ENCODE peak calls at places on chromosome 11, in four cellular contexts. Z is mesenchymal stem cell, Y is IMR-90, S is H9. J is an unnamed sample.

GRCh38 chr11:5992604-5993251 is 5.9 kb upstream of the OR52L1 start:
- DNase-seq in Z (peak), Y (peak), S (no peak), J (peak)

GRCh38 chr11:65786786-65787636 is at the start of gene OVOL1:
- DNase-seq in Z (no peak), Y (no peak), S (peak), J (no peak)

GRCh38 chr11:46175401-46176002 is 54.2 kb upstream of the PHF21A start:
- DNase-seq in Z (no peak), Y (no peak), S (no peak), J (no peak)

GRCh38 chr11:117771197-117771596 is 25.8 kb downstream of the DSCAML1 start:
- DNase-seq in Z (no peak), Y (no peak), S (no peak), J (no peak)

GRCh38 chr11:64799256-64799924 is 3.6 kb downstream of the MAP4K2 start:
- DNase-seq in Z (no peak), Y (no peak), S (no peak), J (no peak)

GRCh38 chr11:88151866-88152265 is 23.4 kb downstream of the RAB38 start:
- DNase-seq in Z (peak), Y (no peak), S (no peak), J (no peak)

GRCh38 chr11:98740335-98740734 is 280.4 kb upstream of the CNTN5 start:
- DNase-seq in Z (no peak), Y (no peak), S (no peak), J (no peak)

GRCh38 chr11:69080361-69080973 is 31.7 kb downstream of the TPCN2 start:
- DNase-seq in Z (peak), Y (peak), S (no peak), J (no peak)

GRCh38 chr11:75195164-75195962 is 44.5 kb downstream of the SLCO2B1 start:
- DNase-seq in Z (no peak), Y (no peak), S (no peak), J (no peak)

GRCh38 chr11:9201372-9202162 is 63.6 kb downstream of the DENND5A start:
- DNase-seq in Z (no peak), Y (no peak), S (no peak), J (no peak)

GRCh38 chr11:82846037-82846383 is 54.2 kb downstream of the PRCP start:
- DNase-seq in Z (no peak), Y (no peak), S (no peak), J (peak)

GRCh38 chr11:78840623-78841022 is 266.0 kb upstream of the NARS2 start:
- DNase-seq in Z (no peak), Y (peak), S (no peak), J (no peak)

GRCh38 chr11:65856689-65857499 is 1.1 kb downstream of the CFL1 start:
- DNase-seq in Z (peak), Y (peak), S (peak), J (peak)

GRCh38 chr11:18699848-18700261 is 1.3 kb downstream of the TMEM86A start:
- DNase-seq in Z (no peak), Y (no peak), S (no peak), J (no peak)

GRCh38 chr11:113382121-113382520 is 5.5 kb upstream of the ANKK1 start:
- DNase-seq in Z (no peak), Y (no peak), S (peak), J (no peak)

GRCh38 chr11:103978588-103979580 is 57.6 kb upstream of the DDI1 start:
- DNase-seq in Z (no peak), Y (peak), S (no peak), J (no peak)

GRCh38 chr11:2522636-2523255 is 77.9 kb downstream of the KCNQ1 start:
- DNase-seq in Z (no peak), Y (no peak), S (peak), J (no peak)

GRCh38 chr11:1825039-1825740 is 9.6 kb upstream of the SYT8 start:
- DNase-seq in Z (peak), Y (no peak), S (peak), J (peak)

GRCh38 chr11:4084406-4084805 is 10.2 kb upstream of the RRM1 start:
- DNase-seq in Z (no peak), Y (no peak), S (no peak), J (no peak)

GRCh38 chr11:127412722-127413121 is 412.2 kb upstream of the KIRREL3 start:
- DNase-seq in Z (no peak), Y (no peak), S (no peak), J (no peak)

GRCh38 chr11:78150346-78150745 is 10.9 kb upstream of the ALG8 start:
- DNase-seq in Z (no peak), Y (no peak), S (no peak), J (no peak)

GRCh38 chr11:19844806-19845205 is 132.2 kb downstream of the NAV2 start:
- DNase-seq in Z (no peak), Y (no peak), S (no peak), J (no peak)

GRCh38 chr11:32641361-32641760 is 57.7 kb downstream of the EIF3M start:
- DNase-seq in Z (no peak), Y (no peak), S (no peak), J (no peak)

GRCh38 chr11:38416141-38416540 is 1818.1 kb upstream of the RAG2 start:
- DNase-seq in Z (no peak), Y (no peak), S (no peak), J (no peak)

GRCh38 chr11:17479284-17480214 is 2.9 kb upstream of the ABCC8 start:
- DNase-seq in Z (peak), Y (no peak), S (peak), J (peak)

GRCh38 chr11:6705905-6706535 is 22.9 kb upstream of the MRPL17 start:
- DNase-seq in Z (peak), Y (peak), S (peak), J (peak)

GRCh38 chr11:46663277-46663940 is 37.0 kb downstream of the ARHGAP1 start:
- DNase-seq in Z (no peak), Y (peak), S (no peak), J (no peak)

GRCh38 chr11:60710482-60710881 is 11.1 kb downstream of the MS4A8 start:
- DNase-seq in Z (no peak), Y (no peak), S (peak), J (no peak)

GRCh38 chr11:134382257-134382656 is 29.8 kb downstream of the B3GAT1 start:
- DNase-seq in Z (no peak), Y (no peak), S (no peak), J (no peak)

GRCh38 chr11:2273311-2273710 is 2.9 kb upstream of the ASCL2 start:
- DNase-seq in Z (no peak), Y (no peak), S (no peak), J (no peak)

GRCh38 chr11:2807801-2808241 is 77.8 kb downstream of the CDKN1C start:
- DNase-seq in Z (no peak), Y (no peak), S (peak), J (no peak)

GRCh38 chr11:25615841-25616240 is 716.1 kb upstream of the ANO3 start:
- DNase-seq in Z (no peak), Y (no peak), S (no peak), J (no peak)

GRCh38 chr11:77361184-77361583 is 59.7 kb upstream of the GDPD4 start:
- DNase-seq in Z (peak), Y (peak), S (no peak), J (no peak)

GRCh38 chr11:14551380-14551779 is 31.2 kb upstream of the PSMA1 start:
- DNase-seq in Z (no peak), Y (no peak), S (no peak), J (no peak)

GRCh38 chr11:96092511-96092910 is 168.6 kb upstream of the MTMR2 start:
- DNase-seq in Z (no peak), Y (no peak), S (no peak), J (no peak)

GRCh38 chr11:64893194-64894069 is 15.0 kb upstream of the EHD1 start:
- DNase-seq in Z (no peak), Y (no peak), S (no peak), J (no peak)

GRCh38 chr11:31479073-31479472 is 30.3 kb downstream of the IMMP1L start:
- DNase-seq in Z (no peak), Y (no peak), S (no peak), J (no peak)

GRCh38 chr11:1422481-1422880 is 32.7 kb downstream of the BRSK2 start:
- DNase-seq in Z (no peak), Y (no peak), S (no peak), J (no peak)

GRCh38 chr11:128731041-128731663 is 37.3 kb downstream of the FLI1 start:
- DNase-seq in Z (no peak), Y (no peak), S (no peak), J (no peak)
- H3K18ac ChIP-seq in Z (no peak), Y (no peak), S (no peak), J (peak)

DNA sequence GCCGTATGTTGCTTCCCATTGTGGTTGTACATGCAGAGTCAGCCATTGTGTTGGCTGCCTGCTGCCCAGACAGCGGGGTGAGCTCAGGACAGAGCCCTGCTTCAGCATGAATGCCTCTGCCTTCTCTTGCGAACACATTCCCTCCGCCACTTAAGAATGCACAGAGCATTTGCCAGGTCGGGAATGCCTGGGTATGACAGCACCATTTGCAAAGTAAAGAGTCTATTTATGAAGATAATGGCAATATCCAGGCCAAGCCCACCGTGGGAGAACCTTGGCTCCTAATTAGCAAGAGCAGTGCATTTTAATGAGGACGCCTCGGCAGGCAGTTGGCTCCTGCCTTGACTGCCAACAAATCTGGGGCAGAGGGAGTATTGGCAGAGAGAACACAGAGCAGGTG is 62.5 kb upstream of the SORL1 start:
- DNase-seq in Z (no peak), Y (no peak), S (peak), J (peak)
- H3K18ac ChIP-seq in Z (no peak), Y (no peak), S (peak), J (no peak)

DNA sequence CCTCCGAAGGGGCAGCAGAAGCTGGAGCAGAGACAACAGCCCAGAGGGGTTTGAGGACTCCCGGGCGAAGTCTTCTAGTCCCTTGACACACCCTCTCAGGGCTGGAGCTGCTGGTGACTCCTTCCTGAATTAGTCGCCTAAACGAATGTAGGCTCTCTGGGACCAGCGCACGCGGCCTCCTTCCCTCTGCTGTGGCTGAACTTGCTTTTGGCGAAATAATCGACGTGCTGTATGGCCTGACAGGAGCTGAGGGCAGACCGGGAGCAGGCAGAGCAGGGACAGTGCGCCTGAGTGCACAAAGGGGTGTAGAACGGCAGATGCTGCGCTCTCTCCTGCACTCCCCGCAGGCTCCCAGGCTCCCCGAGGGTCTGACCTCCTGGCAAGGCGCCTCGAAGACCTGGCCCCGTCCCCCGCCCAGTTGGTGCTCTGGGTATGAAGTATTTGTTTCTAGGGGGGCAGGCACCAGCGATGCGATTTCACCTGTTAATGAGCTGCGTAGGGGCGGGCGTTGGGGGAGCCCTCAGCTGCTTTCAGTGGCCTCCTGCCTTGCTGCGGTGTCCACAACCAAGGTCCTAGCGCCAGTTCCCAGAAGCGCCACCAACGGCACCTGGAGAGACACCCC is 5.3 kb downstream of the SLC17A6 start:
- DNase-seq in Z (no peak), Y (no peak), S (peak), J (peak)
- H3K18ac ChIP-seq in Z (no peak), Y (no peak), S (no peak), J (no peak)

GRCh38 chr11:122723576-122723975 is 68.1 kb downstream of the UBASH3B start:
- DNase-seq in Z (no peak), Y (peak), S (no peak), J (no peak)
- H3K18ac ChIP-seq in Z (peak), Y (peak), S (no peak), J (peak)

GRCh38 chr11:72380132-72380503 is 54.2 kb downstream of the CLPB start:
- DNase-seq in Z (no peak), Y (peak), S (no peak), J (no peak)
- H3K18ac ChIP-seq in Z (no peak), Y (no peak), S (no peak), J (no peak)

DNA sequence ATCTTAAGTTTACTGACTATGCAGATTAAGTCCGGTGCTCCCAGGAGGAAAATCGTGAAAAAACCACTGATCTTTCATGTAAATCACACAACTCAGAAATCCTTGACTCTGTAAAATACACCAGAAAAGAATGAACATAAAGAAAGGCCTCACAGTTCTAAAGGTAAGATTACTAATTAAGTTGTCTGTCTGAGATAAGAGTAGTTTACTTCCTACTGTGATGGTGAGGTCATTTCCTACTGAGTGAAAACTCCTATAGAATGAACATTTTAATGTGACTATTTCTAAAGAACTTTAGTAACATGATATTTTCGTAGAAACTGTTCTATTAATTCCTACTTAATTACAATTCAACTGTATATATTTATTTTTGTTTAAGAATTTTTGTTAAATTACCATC is 774.4 kb upstream of the CHORDC1 start:
- DNase-seq in Z (no peak), Y (no peak), S (no peak), J (no peak)
- H3K18ac ChIP-seq in Z (no peak), Y (no peak), S (no peak), J (no peak)

GRCh38 chr11:72243567-72244316 is at the start of gene PHOX2A:
- DNase-seq in Z (no peak), Y (no peak), S (peak), J (no peak)
- H3K18ac ChIP-seq in Z (no peak), Y (no peak), S (no peak), J (peak)